ENCODE peak calls at places on chromosomes 16 and 17, in eight cellular contexts. G, O, D, T, P, U, I and C are unnamed samples.

GRCh38 chr17:51120357-51120738 is 320 bp downstream of the SPAG9 start:
- DNase-seq in P (peak; percentile 59), G (no peak), U (no peak), T (peak; percentile 33), I (no peak), O (peak; percentile 55), D (no peak), C (peak; percentile 78)

GRCh38 chr17:77374170-77374936 is 233.6 kb downstream of the SEC14L1 start:
- DNase-seq in P (peak; percentile 30), U (peak; percentile 97), O (peak; percentile 73), G (peak; percentile 73), D (no peak), I (peak; percentile 31), T (peak; percentile 92), C (peak; percentile 94)

GRCh38 chr16:28977703-28978641 is 3.4 kb downstream of the SPNS1 start:
- DNase-seq in O (no peak), U (no peak), T (no peak), D (no peak), I (no peak), G (peak; percentile 38), P (no peak), C (peak; percentile 33)

GRCh38 chr17:54749157-54749556 is 151.5 kb upstream of the TOM1L1 start:
- DNase-seq in I (no peak), D (no peak), U (no peak), O (no peak), G (no peak), P (no peak), T (no peak), C (peak; percentile 37)

GRCh38 chr16:26721290-26721689 is 345.4 kb upstream of the C16orf82 start:
- DNase-seq in T (no peak), P (no peak), U (no peak), I (no peak), O (no peak), G (no peak), D (no peak), C (no peak)

GRCh38 chr16:85475691-85476300 is 137.3 kb upstream of the GSE1 start:
- DNase-seq in O (no peak), P (no peak), G (no peak), D (no peak), T (no peak), U (no peak), I (no peak), C (no peak)

GRCh38 chr16:85428899-85429775 is 184.0 kb upstream of the GSE1 start:
- DNase-seq in T (no peak), P (no peak), I (no peak), O (no peak), G (peak; percentile 8), U (peak; percentile 77), D (no peak), C (peak; percentile 70)

GRCh38 chr17:58504826-58505351 is 9.5 kb downstream of the MTMR4 start:
- DNase-seq in O (no peak), T (no peak), U (no peak), G (no peak), D (no peak), P (no peak), I (no peak), C (no peak)

GRCh38 chr17:43140396-43141332 is 15.5 kb upstream of the BRCA1 start:
- DNase-seq in O (no peak), U (no peak), I (no peak), G (no peak), P (no peak), D (no peak), T (no peak), C (no peak)

GRCh38 chr17:71849783-71850768 is 270.7 kb upstream of the SOX9 start:
- DNase-seq in D (no peak), O (no peak), T (no peak), G (no peak), P (no peak), I (no peak), U (no peak), C (no peak)